ENCODE peak calls at places on chromosomes 5 and 9, in nine cellular contexts. L, K, Y, O, J, I, N, G and F are unnamed samples.

GRCh38 chr5:181024245-181025029 is 15.6 kb upstream of the BTNL9 start:
- DNase-seq in L (no peak), K (no peak), Y (no peak), O (no peak), J (no peak), I (no peak), N (no peak), G (no peak), F (no peak)

GRCh38 chr5:110884005-110884404 is 145.2 kb downstream of the SLC25A46 start:
- DNase-seq in L (no peak), K (no peak), Y (no peak), O (no peak), J (no peak), I (no peak), N (no peak), G (peak; percentile 48), F (no peak)

GRCh38 chr5:20353481-20353880 is 365.5 kb upstream of the CDH18 start:
- DNase-seq in L (no peak), K (no peak), Y (no peak), O (no peak), J (no peak), I (no peak), N (no peak), G (no peak), F (no peak)

GRCh38 chr5:82164109-82164956 is 113.8 kb downstream of the RPS23 start:
- DNase-seq in L (no peak), K (no peak), Y (no peak), O (no peak), J (peak; percentile 68), I (no peak), N (peak; percentile 17), G (peak; percentile 95), F (no peak)

GRCh38 chr5:14415516-14416074 is 166.0 kb upstream of the OTULINL start:
- DNase-seq in L (no peak), K (no peak), Y (no peak), O (no peak), J (no peak), I (no peak), N (no peak), G (no peak), F (no peak)

GRCh38 chr9:127870887-127871286 is 6.6 kb downstream of the AK1 start:
- DNase-seq in L (no peak), K (no peak), Y (no peak), O (no peak), J (no peak), I (no peak), N (no peak), G (no peak), F (no peak)

GRCh38 chr5:149228610-149229297 is 42.9 kb upstream of the AFAP1L1 start:
- DNase-seq in L (peak; percentile 51), K (peak; percentile 31), Y (no peak), O (peak; percentile 58), J (peak; percentile 84), I (peak; percentile 69), N (peak; percentile 74), G (peak; percentile 92), F (peak; percentile 49)

GRCh38 chr9:132923346-132923902 is 21.0 kb downstream of the TSC1 start:
- DNase-seq in L (no peak), K (no peak), Y (no peak), O (no peak), J (no peak), I (no peak), N (no peak), G (no peak), F (no peak)

GRCh38 chr5:111742595-111742994 is 14.4 kb downstream of the NREP start:
- DNase-seq in L (no peak), K (no peak), Y (no peak), O (peak; percentile 77), J (peak; percentile 63), I (peak; percentile 32), N (no peak), G (peak; percentile 93), F (no peak)

GRCh38 chr9:96217756-96218693 is 84.0 kb downstream of the HSD17B3 start:
- DNase-seq in L (peak; percentile 82), K (peak; percentile 87), Y (peak; percentile 83), O (peak; percentile 66), J (peak; percentile 71), I (peak; percentile 65), N (peak; percentile 85), G (peak; percentile 30), F (peak; percentile 59)

GRCh38 chr9:79008916-79009315 is 562.8 kb upstream of the TLE4 start:
- DNase-seq in L (no peak), K (no peak), Y (no peak), O (no peak), J (no peak), I (no peak), N (no peak), G (no peak), F (no peak)

DNA sequence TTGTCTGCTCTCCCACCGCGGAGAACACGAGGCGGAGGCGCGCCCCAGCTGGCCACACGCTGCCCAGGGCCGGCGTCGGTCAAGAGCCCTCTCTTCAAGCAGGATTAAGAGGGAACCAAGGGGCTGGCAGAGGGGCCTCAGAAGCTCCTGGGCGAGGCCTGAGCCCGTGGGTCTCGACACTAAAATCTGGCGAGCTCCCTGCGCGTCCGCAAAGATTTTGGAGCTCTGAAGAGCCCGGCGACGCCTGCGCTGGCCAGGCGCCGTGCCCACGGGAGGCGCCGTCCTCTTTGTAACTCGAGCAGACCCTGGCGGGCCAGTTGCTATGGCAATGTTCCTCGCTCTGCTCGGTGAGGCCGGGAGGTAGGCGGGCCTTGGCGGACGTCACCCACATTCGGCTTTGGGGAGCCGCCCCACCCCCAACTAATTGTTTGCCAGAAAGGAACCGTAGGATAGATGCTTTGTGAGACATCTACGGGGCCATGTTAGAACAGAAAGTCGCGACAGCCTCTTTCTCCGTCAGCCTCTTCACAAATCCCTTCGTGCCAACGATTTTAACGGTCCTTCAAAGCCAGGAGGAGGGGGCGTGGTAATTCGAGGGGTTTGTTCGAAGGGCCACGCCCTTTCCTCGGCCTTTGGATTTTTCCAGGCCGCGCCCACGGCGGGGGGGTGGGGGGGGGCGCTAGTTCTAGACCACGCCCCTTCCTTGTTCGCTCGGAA is 735 bp upstream of the CNOT8 start:
- DNase-seq in L (peak; percentile 96), K (peak; percentile 82), Y (peak; percentile 92), O (peak; percentile 98), J (peak; percentile 97), I (peak; percentile 97), N (peak; percentile 90), G (peak; percentile 96), F (peak; percentile 92)
- TF ChIP-seq POLR2A in L (no peak), K (peak; percentile 1), Y (no peak), O (peak; percentile 74), J (peak; percentile 82), I (no peak), N (peak; percentile 68), G (peak; percentile 80), F (peak; percentile 69)

DNA sequence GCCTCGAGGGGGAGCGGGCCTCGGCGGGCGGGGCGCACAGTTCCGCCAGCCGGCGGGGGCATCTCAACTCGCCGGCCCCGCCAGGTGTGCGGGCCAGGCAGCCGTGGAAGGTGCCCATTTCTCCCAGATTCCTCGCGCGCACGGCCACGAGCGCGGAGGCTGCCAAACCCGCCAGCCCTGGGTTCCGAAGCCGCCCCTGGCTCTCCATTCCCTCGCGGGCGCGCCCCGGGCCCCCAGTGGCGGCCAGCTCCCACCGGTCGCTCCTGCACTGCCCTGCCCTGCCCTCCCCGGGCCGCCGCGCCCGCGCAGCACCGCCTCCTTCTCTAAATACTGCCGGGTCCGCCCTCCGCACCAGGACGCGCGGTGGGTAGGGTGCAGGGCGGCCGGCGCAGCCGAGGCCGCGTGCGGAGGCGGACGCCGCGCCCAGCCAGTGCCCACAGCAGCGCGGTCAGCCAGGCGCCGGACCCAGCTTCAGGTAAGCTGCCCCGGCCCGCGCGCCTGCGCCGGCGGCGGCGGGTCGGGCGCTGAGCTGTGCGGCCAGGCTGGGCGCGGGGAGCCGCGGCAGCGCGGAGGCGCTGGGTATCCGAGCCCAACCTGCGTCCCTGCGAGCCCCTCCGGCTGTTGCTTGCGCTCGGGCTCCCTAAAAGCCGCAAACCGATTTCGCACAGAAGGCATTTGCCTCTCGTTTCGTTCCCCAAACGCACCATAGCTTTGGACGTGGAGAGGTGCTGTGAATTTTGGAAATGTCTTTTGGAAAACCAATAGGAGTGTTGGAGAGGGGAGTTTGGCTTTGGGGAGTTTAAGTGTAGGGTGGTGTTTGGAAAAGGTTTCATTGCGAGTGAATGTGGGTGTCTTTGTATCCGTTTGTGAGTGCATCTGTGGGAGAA is at the start of gene TMEM171:
- DNase-seq in L (peak; percentile 82), K (no peak), Y (peak; percentile 82), O (peak; percentile 92), J (peak; percentile 37), I (peak; percentile 46), N (peak; percentile 54), G (peak; percentile 37), F (no peak)
- H3K27ac ChIP-seq in L (peak within 1 kb of the TSS; percentile 98), K (no peak within 1 kb of the TSS), Y (peak within 1 kb of the TSS; percentile 84), O (peak within 1 kb of the TSS; percentile 99), J (no peak within 1 kb of the TSS), I (no peak within 1 kb of the TSS), N (peak within 1 kb of the TSS; percentile 66), G (no peak within 1 kb of the TSS), F (no peak within 1 kb of the TSS)

GRCh38 chr9:137084526-137084925 is 2.3 kb upstream of the MAN1B1 start:
- DNase-seq in L (no peak), K (no peak), Y (no peak), O (no peak), J (no peak), I (no peak), N (no peak), G (no peak), F (no peak)

GRCh38 chr9:137088121-137088520 is 1.3 kb downstream of the MAN1B1 start:
- DNase-seq in L (no peak), K (no peak), Y (no peak), O (no peak), J (no peak), I (no peak), N (no peak), G (no peak), F (no peak)

GRCh38 chr9:137085918-137086530 is 761 bp upstream of the MAN1B1 start:
- DNase-seq in L (peak; percentile 64), K (no peak), Y (peak; percentile 44), O (peak; percentile 54), J (peak; percentile 37), I (no peak), N (peak; percentile 35), G (no peak), F (no peak)

GRCh38 chr9:137087409-137087925 is 682 bp downstream of the MAN1B1 start:
- DNase-seq in L (peak; percentile 58), K (no peak), Y (no peak), O (no peak), J (no peak), I (no peak), N (no peak), G (no peak), F (no peak)

GRCh38 chr9:137086531-137087408 is at the start of gene MAN1B1:
- DNase-seq in L (peak; percentile 100), K (peak; percentile 96), Y (peak; percentile 100), O (peak; percentile 100), J (peak; percentile 100), I (peak; percentile 100), N (peak; percentile 94), G (peak; percentile 98), F (peak; percentile 99)
- TF ChIP-seq POLR2A in L (peak; percentile 92), K (peak; percentile 82), Y (no peak), O (peak; percentile 74), J (peak; percentile 89), I (peak; percentile 34), N (peak; percentile 89), G (peak; percentile 58), F (peak; percentile 63)

DNA sequence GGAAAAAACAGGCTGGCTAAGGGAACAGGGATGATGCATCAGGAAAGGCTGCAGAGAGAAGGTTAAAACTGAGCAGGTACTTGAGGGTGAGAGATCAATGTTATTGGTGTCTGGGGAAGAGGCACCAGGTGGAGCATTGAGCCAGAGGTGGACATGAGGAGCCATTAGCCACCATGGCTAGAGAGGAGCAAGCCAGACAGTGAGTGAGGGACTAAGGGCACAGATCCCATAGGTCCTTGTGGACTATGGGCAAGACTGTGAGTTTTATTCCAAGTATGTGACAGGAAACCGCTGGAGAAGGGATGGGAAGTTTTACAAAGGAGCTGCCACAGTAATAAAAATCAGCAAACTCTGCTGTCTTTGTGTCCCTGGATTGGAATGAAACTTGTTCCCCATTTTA is 349.9 kb downstream of the ENC1 start:
- DNase-seq in L (no peak), K (no peak), Y (no peak), O (no peak), J (no peak), I (no peak), N (no peak), G (no peak), F (no peak)
- H3K27ac ChIP-seq in L (no peak overlapping the region), K (no peak overlapping the region), Y (no peak overlapping the region), O (no peak overlapping the region), J (no peak overlapping the region), I (no peak overlapping the region), N (no peak overlapping the region), G (no peak overlapping the region), F (no peak overlapping the region)